ENCODE peak calls at places on chromosome 18, in five cellular contexts. One of them, this sample, is unnamed.

GRCh38 chr18:59305295-59305694 is 13.2 kb downstream of the CPLX4 start:
- DNase-seq in mesothelial cell of epicardium: no peak
- DNase-seq in stimulated activated naive CD4-positive, alpha-beta T cell: no peak
- DNase-seq in kidney glomerular epithelial cell: no peak
- DNase-seq in NCI-H446 treated with DMSO at 0.1 percent for 48 hours: no peak
- DNase-seq in this sample: no peak

GRCh38 chr18:57798713-57799373 is 4.3 kb downstream of the ATP8B1 start:
- DNase-seq in mesothelial cell of epicardium: no peak
- DNase-seq in stimulated activated naive CD4-positive, alpha-beta T cell: no peak
- DNase-seq in NCI-H446 treated with DMSO at 0.1 percent for 48 hours: no peak
- DNase-seq in kidney glomerular epithelial cell: no peak
- DNase-seq in this sample: no peak

GRCh38 chr18:50373531-50373930 is 1.3 kb upstream of the SKA1 start:
- DNase-seq in NCI-H446 treated with DMSO at 0.1 percent for 48 hours: no peak
- DNase-seq in stimulated activated naive CD4-positive, alpha-beta T cell: no peak
- DNase-seq in mesothelial cell of epicardium: no peak
- DNase-seq in kidney glomerular epithelial cell: no peak
- DNase-seq in this sample: no peak

GRCh38 chr18:70359071-70359470 is 70.2 kb downstream of the SOCS6 start:
- DNase-seq in NCI-H446 treated with DMSO at 0.1 percent for 48 hours: no peak
- DNase-seq in mesothelial cell of epicardium: no peak
- DNase-seq in kidney glomerular epithelial cell: no peak
- DNase-seq in stimulated activated naive CD4-positive, alpha-beta T cell: no peak
- DNase-seq in this sample: no peak

GRCh38 chr18:50240083-50240563 is 26.2 kb downstream of the CFAP53 start:
- DNase-seq in kidney glomerular epithelial cell: no peak
- DNase-seq in NCI-H446 treated with DMSO at 0.1 percent for 48 hours: no peak
- DNase-seq in mesothelial cell of epicardium: no peak
- DNase-seq in stimulated activated naive CD4-positive, alpha-beta T cell: no peak
- DNase-seq in this sample: no peak

GRCh38 chr18:23982154-23983071 is 32.1 kb upstream of the TTC39C start:
- DNase-seq in kidney glomerular epithelial cell: no peak
- DNase-seq in NCI-H446 treated with DMSO at 0.1 percent for 48 hours: no peak
- DNase-seq in mesothelial cell of epicardium: no peak
- DNase-seq in stimulated activated naive CD4-positive, alpha-beta T cell: no peak
- DNase-seq in this sample: no peak

GRCh38 chr18:24114924-24115549 is 23.8 kb upstream of the CABYR start:
- DNase-seq in NCI-H446 treated with DMSO at 0.1 percent for 48 hours: no peak
- DNase-seq in kidney glomerular epithelial cell: no peak
- DNase-seq in stimulated activated naive CD4-positive, alpha-beta T cell: no peak
- DNase-seq in mesothelial cell of epicardium: no peak
- DNase-seq in this sample: no peak

GRCh38 chr18:77063256-77063655 is 69.3 kb downstream of the MBP start:
- DNase-seq in stimulated activated naive CD4-positive, alpha-beta T cell: peak
- DNase-seq in kidney glomerular epithelial cell: peak
- DNase-seq in NCI-H446 treated with DMSO at 0.1 percent for 48 hours: no peak
- DNase-seq in mesothelial cell of epicardium: no peak
- DNase-seq in this sample: no peak

GRCh38 chr18:11160303-11160702 is 10.9 kb upstream of the PIEZO2 start:
- DNase-seq in NCI-H446 treated with DMSO at 0.1 percent for 48 hours: no peak
- DNase-seq in stimulated activated naive CD4-positive, alpha-beta T cell: no peak
- DNase-seq in mesothelial cell of epicardium: no peak
- DNase-seq in kidney glomerular epithelial cell: no peak
- DNase-seq in this sample: no peak

GRCh38 chr18:31197676-31198075 is 35.0 kb upstream of the DSC1 start:
- DNase-seq in stimulated activated naive CD4-positive, alpha-beta T cell: no peak
- DNase-seq in NCI-H446 treated with DMSO at 0.1 percent for 48 hours: no peak
- DNase-seq in kidney glomerular epithelial cell: peak
- DNase-seq in mesothelial cell of epicardium: no peak
- DNase-seq in this sample: no peak

GRCh38 chr18:48989304-48990284 is 38.8 kb upstream of the SMAD7 start:
- DNase-seq in NCI-H446 treated with DMSO at 0.1 percent for 48 hours: no peak
- DNase-seq in mesothelial cell of epicardium: no peak
- DNase-seq in stimulated activated naive CD4-positive, alpha-beta T cell: no peak
- DNase-seq in kidney glomerular epithelial cell: peak
- DNase-seq in this sample: no peak

GRCh38 chr18:58525517-58525916 is 103.4 kb downstream of the ALPK2 start:
- DNase-seq in kidney glomerular epithelial cell: peak
- DNase-seq in stimulated activated naive CD4-positive, alpha-beta T cell: no peak
- DNase-seq in mesothelial cell of epicardium: peak
- DNase-seq in NCI-H446 treated with DMSO at 0.1 percent for 48 hours: no peak
- DNase-seq in this sample: no peak

GRCh38 chr18:48825101-48825745 is 125.5 kb downstream of the SMAD7 start:
- DNase-seq in stimulated activated naive CD4-positive, alpha-beta T cell: no peak
- DNase-seq in kidney glomerular epithelial cell: no peak
- DNase-seq in mesothelial cell of epicardium: peak
- DNase-seq in NCI-H446 treated with DMSO at 0.1 percent for 48 hours: no peak
- DNase-seq in this sample: no peak

GRCh38 chr18:9039441-9039950 is 63.0 kb upstream of the NDUFV2 start:
- DNase-seq in stimulated activated naive CD4-positive, alpha-beta T cell: no peak
- DNase-seq in mesothelial cell of epicardium: no peak
- DNase-seq in NCI-H446 treated with DMSO at 0.1 percent for 48 hours: no peak
- DNase-seq in kidney glomerular epithelial cell: no peak
- DNase-seq in this sample: no peak

GRCh38 chr18:13893418-13893760 is 21.9 kb downstream of the MC2R start:
- DNase-seq in stimulated activated naive CD4-positive, alpha-beta T cell: no peak
- DNase-seq in NCI-H446 treated with DMSO at 0.1 percent for 48 hours: peak
- DNase-seq in kidney glomerular epithelial cell: no peak
- DNase-seq in mesothelial cell of epicardium: no peak
- DNase-seq in this sample: no peak

GRCh38 chr18:35923939-35924338 is 48.5 kb upstream of the RMP24 start:
- DNase-seq in mesothelial cell of epicardium: no peak
- DNase-seq in stimulated activated naive CD4-positive, alpha-beta T cell: no peak
- DNase-seq in kidney glomerular epithelial cell: no peak
- DNase-seq in NCI-H446 treated with DMSO at 0.1 percent for 48 hours: no peak
- DNase-seq in this sample: no peak

GRCh38 chr18:12417687-12418086 is 10.0 kb downstream of the PRELID3A start:
- DNase-seq in mesothelial cell of epicardium: no peak
- DNase-seq in kidney glomerular epithelial cell: no peak
- DNase-seq in NCI-H446 treated with DMSO at 0.1 percent for 48 hours: no peak
- DNase-seq in stimulated activated naive CD4-positive, alpha-beta T cell: no peak
- DNase-seq in this sample: no peak

This sample was measured in DMS 273 treated with DMSO at 0.1 percent for 48 hours.